ENCODE peak calls at places on chromosome 9, in six cellular contexts. W, U, A, N, O and B are unnamed samples. For H3K27me3, the result is how much of the 10 kb centered on the place peaks cover.

GRCh38 chr9:89647366-89648128 is 42.7 kb downstream of the GADD45G start:
- DNase-seq in N (no peak), U (no peak), A (no peak), W (no peak), O (no peak), B (no peak)

GRCh38 chr9:121199921-121200320 is 1.7 kb downstream of the RAB14 start:
- DNase-seq in W (no peak), U (no peak), N (no peak), A (no peak), O (no peak), B (no peak)

GRCh38 chr9:100581081-100581480 is 3.2 kb downstream of the CAVIN4 start:
- DNase-seq in A (no peak), W (no peak), N (no peak), O (no peak), U (no peak), B (no peak)

GRCh38 chr9:546797-547223 is 294.7 kb upstream of the DMRT1 start:
- DNase-seq in U (no peak), A (no peak), N (peak), W (no peak), O (no peak), B (no peak)

GRCh38 chr9:111959468-111959941 is 62.9 kb downstream of the UGCG start:
- DNase-seq in A (no peak), U (no peak), O (no peak), W (no peak), N (peak), B (no peak)

GRCh38 chr9:104872959-104873850 is 54.8 kb downstream of the ABCA1 start:
- DNase-seq in N (peak), O (no peak), A (peak), U (peak), W (no peak), B (no peak)

GRCh38 chr9:124290053-124290581 is 32.4 kb downstream of the NEK6 start:
- DNase-seq in O (peak), A (no peak), W (no peak), U (no peak), N (no peak), B (no peak)

GRCh38 chr9:72828281-72828731 is 124.5 kb downstream of the ALDH1A1 start:
- DNase-seq in W (no peak), O (no peak), A (no peak), N (no peak), U (no peak), B (no peak)

GRCh38 chr9:81335879-81336421 is 353.4 kb downstream of the TLE1 start:
- DNase-seq in A (peak), W (no peak), U (no peak), O (no peak), N (no peak), B (no peak)

GRCh38 chr9:4980046-4980727 is 4.9 kb upstream of the JAK2 start:
- DNase-seq in A (no peak), W (no peak), U (no peak), N (no peak), O (no peak), B (no peak)

GRCh38 chr9:87765521-87765920 is 39.6 kb downstream of the CTSL start:
- DNase-seq in O (no peak), N (no peak), W (no peak), U (no peak), A (no peak), B (no peak)

GRCh38 chr9:129319076-129319937 is 141.2 kb upstream of the IER5L start:
- DNase-seq in A (peak), W (no peak), U (no peak), O (peak), N (no peak), B (no peak)

GRCh38 chr9:124522121-124523098 is 15.2 kb upstream of the NR5A1 start:
- DNase-seq in O (no peak), A (no peak), U (no peak), W (no peak), N (no peak), B (no peak)

GRCh38 chr9:6055213-6055612 is 39.8 kb upstream of the RANBP6 start:
- DNase-seq in W (no peak), O (no peak), N (peak), U (no peak), A (no peak), B (peak)

GRCh38 chr9:123431581-123431980 is 75.6 kb downstream of the CRB2 start:
- DNase-seq in W (no peak), N (no peak), O (no peak), A (no peak), U (no peak), B (no peak)

GRCh38 chr9:16364347-16364746 is 506.1 kb downstream of the BNC2 start:
- DNase-seq in N (no peak), U (peak), O (no peak), A (peak), W (no peak), B (no peak)

GRCh38 chr9:124489222-124489621 is 18.0 kb downstream of the NR5A1 start:
- DNase-seq in A (no peak), W (no peak), N (no peak), U (no peak), O (no peak), B (no peak)

GRCh38 chr9:134617246-134617645 is 24.4 kb upstream of the COL5A1 start:
- DNase-seq in A (no peak), N (no peak), W (no peak), U (no peak), O (no peak), B (no peak)

GRCh38 chr9:109476781-109477268 is 21.3 kb downstream of the PTPN3 start:
- DNase-seq in U (no peak), O (no peak), W (no peak), A (no peak), N (no peak), B (no peak)

GRCh38 chr9:17824191-17824926 is 245.5 kb downstream of the SH3GL2 start:
- DNase-seq in W (no peak), U (no peak), N (peak), A (no peak), O (no peak), B (no peak)

GRCh38 chr9:133740891-133741290 is 2.7 kb upstream of the SARDH start:
- DNase-seq in W (no peak), A (no peak), O (no peak), U (no peak), N (no peak), B (no peak)

GRCh38 chr9:87292449-87293191 is 205.0 kb upstream of the DAPK1 start:
- DNase-seq in N (no peak), U (no peak), A (no peak), O (no peak), W (no peak), B (no peak)

GRCh38 chr9:74125916-74126315 is 371.2 kb upstream of the RORB start:
- DNase-seq in W (no peak), U (no peak), O (no peak), N (no peak), A (no peak), B (no peak)

GRCh38 chr9:101326035-101326434 is 58.8 kb downstream of the BAAT start:
- DNase-seq in N (no peak), O (no peak), W (no peak), U (no peak), A (no peak), B (no peak)

GRCh38 chr9:73441890-73442818 is 290.5 kb downstream of the ANXA1 start:
- DNase-seq in W (no peak), U (no peak), A (no peak), N (no peak), O (no peak), B (no peak)

GRCh38 chr9:73780916-73781315 is 629.3 kb downstream of the ANXA1 start:
- DNase-seq in U (no peak), N (no peak), A (no peak), O (no peak), W (no peak), B (no peak)

GRCh38 chr9:121278535-121279169 is 10.7 kb downstream of the GSN start:
- DNase-seq in N (peak), A (peak), O (no peak), U (no peak), W (no peak), B (peak)

GRCh38 chr9:89374176-89374575 is 55.9 kb downstream of the SECISBP2 start:
- DNase-seq in W (no peak), N (no peak), A (no peak), O (no peak), U (no peak), B (no peak)

GRCh38 chr9:88197016-88197415 is 58.7 kb upstream of the SPATA31C2 start:
- DNase-seq in N (no peak), W (no peak), A (no peak), U (no peak), O (no peak), B (no peak)

GRCh38 chr9:70156729-70157128 is 102.0 kb upstream of the SMC5 start:
- DNase-seq in A (no peak), O (no peak), W (no peak), U (no peak), N (no peak), B (no peak)

DNA sequence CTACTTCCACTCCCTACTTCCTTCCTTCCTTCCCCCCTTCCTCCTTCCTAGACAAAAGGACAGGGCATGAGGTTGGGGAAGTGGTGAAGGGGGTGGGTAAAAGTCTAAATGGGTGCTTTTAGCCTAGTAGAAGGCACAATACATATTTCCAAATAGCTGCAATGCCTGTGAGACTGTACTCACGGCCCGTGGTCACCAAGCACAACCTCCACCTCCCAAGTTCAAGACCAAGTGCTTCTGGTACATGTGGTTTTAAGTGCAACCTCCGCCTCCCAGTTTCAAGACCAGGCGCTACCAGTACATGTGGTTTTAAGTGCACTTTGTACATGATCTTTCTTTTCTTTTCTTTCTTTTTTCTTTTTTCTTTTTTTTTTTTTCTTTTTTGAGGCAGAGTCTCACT is 14.5 kb upstream of the NTNG2 start:
- DNase-seq in W (no peak), U (no peak), A (no peak), O (no peak), N (no peak), B (no peak)
- H3K27me3 ChIP-seq in W (under half), U (half or more), A (under half), O (under half), N (under half), B (under half)

GRCh38 chr9:37311938-37312730 is 110.4 kb upstream of the GRHPR start:
- DNase-seq in A (no peak), W (no peak), N (no peak), U (no peak), O (no peak), B (no peak)
- H3K27ac ChIP-seq in A (no peak), W (no peak), N (no peak), U (no peak), O (no peak), B (no peak)

DNA sequence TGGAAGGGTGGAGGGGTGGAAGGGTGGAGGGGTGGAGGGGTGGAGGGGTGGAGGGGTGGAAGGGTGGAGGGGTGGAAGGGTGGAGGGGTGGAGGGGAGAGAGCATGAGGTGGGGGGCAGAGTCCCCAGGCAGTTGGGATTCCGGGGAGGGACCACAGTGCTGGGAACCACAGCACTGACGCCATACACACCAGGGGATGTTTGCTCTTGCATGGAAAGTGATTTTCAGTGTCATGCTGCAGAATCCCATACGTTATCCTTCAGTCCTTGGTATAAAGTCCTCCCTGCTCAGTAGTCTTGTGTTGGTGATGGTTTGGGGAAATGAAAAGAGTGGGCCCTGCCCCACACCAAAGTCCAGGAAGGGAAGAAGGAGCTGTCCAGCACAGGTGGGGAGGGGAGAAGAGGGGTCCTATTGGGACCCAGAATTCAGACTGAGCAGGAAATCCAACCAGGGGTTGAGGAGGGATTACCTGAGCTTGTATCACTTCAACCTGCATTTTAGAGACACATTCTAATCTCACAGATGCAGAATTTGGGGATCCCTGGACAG is 5.5 kb upstream of the FIBCD1 start:
- DNase-seq in W (no peak), U (no peak), O (no peak), N (no peak), A (no peak), B (no peak)
- H3K27me3 ChIP-seq in W (under half), U (half or more), O (under half), N (under half), A (under half), B (under half)

GRCh38 chr9:3521961-3522360 is 3.8 kb downstream of the RFX3 start:
- DNase-seq in U (no peak), A (no peak), W (no peak), O (no peak), N (no peak), B (no peak)
- H3K27ac ChIP-seq in U (no peak), A (no peak), W (no peak), O (no peak), N (no peak), B (no peak)

GRCh38 chr9:36818242-36818938 is 215.7 kb downstream of the PAX5 start:
- DNase-seq in U (no peak), O (no peak), W (no peak), A (no peak), N (no peak), B (no peak)

GRCh38 chr9:36818965-36819870 is 214.8 kb downstream of the PAX5 start:
- DNase-seq in W (no peak), O (no peak), A (no peak), N (peak), U (no peak), B (no peak)

GRCh38 chr9:36817160-36817834 is 216.8 kb downstream of the PAX5 start:
- DNase-seq in A (no peak), O (no peak), W (no peak), N (no peak), U (no peak), B (no peak)

GRCh38 chr9:36823466-36823865 is 210.6 kb downstream of the PAX5 start:
- DNase-seq in O (no peak), N (no peak), W (no peak), U (no peak), A (no peak), B (no peak)

DNA sequence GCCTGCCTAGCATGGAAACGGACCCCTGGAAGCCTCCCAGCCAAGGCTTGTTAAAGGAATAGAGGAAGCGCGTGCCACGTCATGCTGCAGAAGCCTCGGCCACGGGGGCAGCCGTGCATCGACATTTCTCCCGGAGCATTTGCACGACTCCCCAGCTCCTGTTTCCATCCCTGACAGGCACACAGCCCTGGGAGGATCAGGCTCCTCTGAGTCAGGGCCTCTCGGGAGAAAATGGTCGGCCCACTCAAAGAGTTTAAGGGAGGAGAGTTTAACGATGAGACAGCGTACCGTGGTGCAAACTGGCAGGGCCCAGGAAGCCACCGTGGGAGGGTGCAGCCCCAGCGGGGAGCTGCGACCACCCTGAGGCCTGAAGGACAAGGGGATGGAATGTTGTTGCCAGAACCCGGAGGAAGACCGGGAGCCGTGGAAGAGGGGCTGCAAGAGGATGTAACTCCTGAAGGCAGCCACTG is 213.6 kb downstream of the PAX5 start:
- DNase-seq in A (no peak), N (no peak), W (no peak), O (no peak), U (no peak), B (no peak)
- H3K27me3 ChIP-seq in A (under half), N (under half), W (under half), O (under half), U (half or more), B (under half)

GRCh38 chr9:122382901-122383850 is 12.4 kb downstream of the PTGS1 start:
- DNase-seq in N (no peak), U (no peak), O (no peak), A (no peak), W (no peak), B (no peak)

GRCh38 chr9:122387526-122387925 is 16.7 kb downstream of the PTGS1 start:
- DNase-seq in O (no peak), U (no peak), A (no peak), N (no peak), W (no peak), B (no peak)

GRCh38 chr9:122386316-122386872 is 15.6 kb downstream of the PTGS1 start:
- DNase-seq in U (no peak), A (no peak), N (no peak), O (no peak), W (no peak), B (peak)

GRCh38 chr9:122381206-122381950 is 10.6 kb downstream of the PTGS1 start:
- DNase-seq in N (no peak), A (no peak), U (no peak), W (no peak), O (no peak), B (no peak)

DNA sequence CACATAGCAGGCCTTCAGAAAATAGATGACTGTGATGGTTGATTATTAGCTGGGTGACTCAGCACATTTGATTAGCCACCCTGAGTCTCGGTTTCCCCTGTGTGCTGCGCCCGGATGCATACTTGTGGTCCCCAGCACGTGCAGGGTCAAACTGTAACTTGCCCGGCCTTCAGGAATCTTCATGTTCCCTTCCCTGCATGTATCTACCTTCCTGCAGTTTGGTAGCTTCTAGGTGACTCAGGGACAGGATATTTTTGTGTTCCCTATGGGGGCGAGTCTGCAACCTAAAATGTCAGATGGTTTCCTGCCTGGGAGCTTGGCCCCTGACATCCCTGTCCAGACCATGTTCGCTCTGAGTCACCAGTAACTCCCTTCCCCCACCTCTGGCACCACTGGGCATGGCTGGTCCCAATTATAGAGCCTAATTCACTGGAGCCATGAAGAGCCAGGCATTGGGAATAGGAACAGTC is 13.2 kb downstream of the PTGS1 start:
- DNase-seq in O (no peak), A (no peak), N (no peak), U (no peak), W (no peak), B (no peak)
- H3K27ac ChIP-seq in O (no peak), A (no peak), N (no peak), U (no peak), W (no peak), B (no peak)

DNA sequence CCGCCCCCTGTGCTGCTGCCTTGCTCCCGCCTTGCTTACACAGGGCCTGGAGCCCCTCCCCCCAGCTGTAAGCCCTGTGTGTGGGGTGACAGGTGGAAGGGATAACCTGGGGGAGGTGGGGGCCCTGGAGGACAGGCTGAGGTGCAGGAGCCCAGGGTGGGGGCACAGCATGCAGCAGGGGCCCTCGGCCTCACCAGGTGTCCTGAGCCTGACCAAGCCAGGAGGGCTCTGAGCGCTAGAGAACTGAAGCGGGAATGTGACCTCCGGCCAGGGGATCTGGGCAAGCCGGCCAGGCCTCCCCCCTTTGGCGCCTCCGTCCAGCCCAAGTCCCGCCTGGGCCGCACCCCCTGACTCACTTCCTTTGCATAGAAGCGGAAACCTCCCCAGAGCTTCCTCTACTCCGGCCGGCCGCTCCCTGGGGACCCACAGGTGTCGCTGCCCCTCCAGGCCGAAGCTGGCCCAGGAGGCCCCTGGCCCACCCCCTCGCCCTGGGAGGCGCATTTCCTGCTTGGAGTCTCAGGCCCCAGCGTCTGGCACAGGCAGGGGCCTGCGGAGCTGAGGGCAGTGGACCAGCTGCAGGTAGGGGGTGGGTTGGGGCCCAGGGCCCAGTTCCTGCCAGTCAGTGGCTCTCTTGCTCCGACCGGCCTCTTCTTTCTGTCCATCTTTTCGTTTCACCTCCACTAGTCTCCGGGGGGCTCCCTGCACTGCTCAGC is at the start of gene TOR4A:
- DNase-seq in A (peak), O (peak), W (no peak), U (peak), N (peak), B (no peak)
- H3K27me3 ChIP-seq in A (under half), O (under half), W (under half), U (under half), N (under half), B (under half)